ENCODE peak calls at places on chromosomes 6 and 20, in four cellular contexts. One of them, this sample, is unnamed.

GRCh38 chr6:90123796-90124195 is 172.8 kb downstream of the BACH2 start:
- DNase-seq in thyroid gland: no peak
- DNase-seq in fibroblast of mammary gland: peak; percentile 38
- DNase-seq in BE2C: no peak
- DNase-seq in this sample: no peak

GRCh38 chr6:28258877-28259777 is at the start of gene NKAPL:
- DNase-seq in thyroid gland: peak; percentile 58
- DNase-seq in BE2C: no peak
- DNase-seq in fibroblast of mammary gland: peak; percentile 80
- DNase-seq in this sample: no peak

GRCh38 chr6:44556046-44556445 is 168.5 kb downstream of the CDC5L start:
- DNase-seq in thyroid gland: peak; percentile 30
- DNase-seq in fibroblast of mammary gland: no peak
- DNase-seq in BE2C: peak; percentile 15
- DNase-seq in this sample: no peak

GRCh38 chr6:1315201-1315559 is 3.3 kb downstream of the FOXQ1 start:
- DNase-seq in thyroid gland: no peak
- DNase-seq in BE2C: no peak
- DNase-seq in fibroblast of mammary gland: no peak
- DNase-seq in this sample: no peak

GRCh38 chr6:10414766-10415592 is at the start of gene TFAP2A:
- DNase-seq in fibroblast of mammary gland: peak; percentile 18
- DNase-seq in thyroid gland: no peak
- DNase-seq in BE2C: no peak
- DNase-seq in this sample: no peak

GRCh38 chr6:149248688-149249369 is 68.7 kb upstream of the TAB2 start:
- DNase-seq in fibroblast of mammary gland: no peak
- DNase-seq in BE2C: no peak
- DNase-seq in thyroid gland: no peak
- DNase-seq in this sample: no peak

GRCh38 chr20:48656661-48657211 is 171.1 kb downstream of the PREX1 start:
- DNase-seq in BE2C: peak; percentile 73
- DNase-seq in fibroblast of mammary gland: no peak
- DNase-seq in thyroid gland: no peak
- DNase-seq in this sample: peak; percentile 79

GRCh38 chr20:61951695-61952533 is 113.8 kb downstream of the TAF4 start:
- DNase-seq in fibroblast of mammary gland: peak; percentile 20
- DNase-seq in BE2C: no peak
- DNase-seq in thyroid gland: no peak
- DNase-seq in this sample: peak; percentile 57

GRCh38 chr6:36378243-36378920 is 9.1 kb downstream of the ETV7 start:
- DNase-seq in BE2C: no peak
- DNase-seq in thyroid gland: no peak
- DNase-seq in fibroblast of mammary gland: no peak
- DNase-seq in this sample: no peak

GRCh38 chr6:105250523-105250922 is 70.7 kb upstream of the POPDC3 start:
- DNase-seq in BE2C: no peak
- DNase-seq in thyroid gland: no peak
- DNase-seq in fibroblast of mammary gland: peak; percentile 48
- DNase-seq in this sample: no peak

GRCh38 chr6:143027058-143027457 is 33.6 kb upstream of the AIG1 start:
- DNase-seq in fibroblast of mammary gland: peak; percentile 45
- DNase-seq in thyroid gland: peak; percentile 52
- DNase-seq in BE2C: peak; percentile 15
- DNase-seq in this sample: peak; percentile 42

GRCh38 chr6:35790683-35791082 is 6.4 kb downstream of the CLPS start:
- DNase-seq in thyroid gland: no peak
- DNase-seq in BE2C: no peak
- DNase-seq in fibroblast of mammary gland: no peak
- DNase-seq in this sample: no peak

GRCh38 chr6:42960243-42961019 is at the start of gene GNMT:
- DNase-seq in BE2C: peak; percentile 51
- DNase-seq in fibroblast of mammary gland: no peak
- DNase-seq in thyroid gland: peak; percentile 91
- DNase-seq in this sample: peak; percentile 24